ENCODE peak calls at places on chromosomes 7 and 10, in six cellular contexts. M is tibial artery, Q is nephron progenitor cell, S is body of pancreas, C is heart right ventricle, E is sigmoid colon. F is an unnamed sample.
A peak's percentile ranks its signal among the peaks of the same experiment; 100 is the strongest.

GRCh38 chr10:127649642-127650041 is 87.3 kb upstream of the FOXI2 start:
- DNase-seq in C (no peak), E (no peak), M (no peak), S (no peak), Q (peak; percentile 27), F (no peak)

GRCh38 chr7:70693300-70693689 is 438.6 kb upstream of the GALNT17 start:
- DNase-seq in C (no peak), S (peak; percentile 10), Q (no peak), E (no peak), M (peak; percentile 37), F (no peak)

GRCh38 chr10:58385784-58386112 is 538 bp downstream of the TFAM start:
- DNase-seq in Q (peak; percentile 62), E (no peak), S (peak; percentile 6), M (peak; percentile 23), C (peak; percentile 13), F (peak; percentile 63)

GRCh38 chr7:50612704-50613103 is 47.5 kb upstream of the DDC start:
- DNase-seq in C (no peak), Q (no peak), E (no peak), S (no peak), M (no peak), F (no peak)

GRCh38 chr7:148334959-148335577 is 255.5 kb upstream of the C7orf33 start:
- DNase-seq in Q (no peak), E (no peak), M (no peak), C (no peak), S (peak; percentile 4), F (no peak)

GRCh38 chr7:31370610-31371009 is 30.1 kb upstream of the NEUROD6 start:
- DNase-seq in S (no peak), M (no peak), Q (no peak), C (no peak), E (no peak), F (no peak)

GRCh38 chr10:27713906-27714305 is 31.7 kb downstream of the MKX start:
- DNase-seq in Q (no peak), M (no peak), E (no peak), S (no peak), C (no peak), F (peak; percentile 78)

GRCh38 chr10:15856328-15857000 is 3.8 kb downstream of the MINDY3 start:
- DNase-seq in S (no peak), Q (no peak), M (no peak), C (no peak), E (no peak), F (no peak)

GRCh38 chr7:32941996-32942782 is 15.1 kb upstream of the FKBP9 start:
- DNase-seq in C (peak; percentile 72), E (peak; percentile 84), M (peak; percentile 65), Q (peak; percentile 55), S (peak; percentile 66), F (peak; percentile 84)

GRCh38 chr10:110169586-110169985 is 37.8 kb upstream of the MXI1 start:
- DNase-seq in E (no peak), C (no peak), M (no peak), S (no peak), Q (no peak), F (no peak)

GRCh38 chr7:144057954-144058353 is 9.2 kb downstream of the OR2A5 start:
- DNase-seq in Q (no peak), C (no peak), M (no peak), S (no peak), E (no peak), F (no peak)

GRCh38 chr7:4189151-4189570 is 492.9 kb upstream of the FOXK1 start:
- DNase-seq in M (peak; percentile 75), E (peak; percentile 97), Q (peak; percentile 53), S (peak; percentile 95), C (peak; percentile 83), F (peak; percentile 22)

GRCh38 chr10:11331706-11332105 is 279.7 kb downstream of the USP6NL start:
- DNase-seq in C (no peak), S (no peak), Q (no peak), M (no peak), E (no peak), F (no peak)

GRCh38 chr10:3350790-3351364 is 178.3 kb upstream of the PITRM1 start:
- DNase-seq in Q (no peak), M (no peak), C (no peak), E (no peak), S (no peak), F (no peak)

GRCh38 chr7:155984609-155985405 is 172.5 kb upstream of the SHH start:
- DNase-seq in E (peak; percentile 36), S (no peak), M (no peak), C (no peak), Q (no peak), F (no peak)

GRCh38 chr10:103700436-103700715 is 155.0 kb downstream of the SH3PXD2A start:
- DNase-seq in E (no peak), Q (no peak), S (no peak), C (no peak), M (no peak), F (no peak)

GRCh38 chr10:69558559-69558958 is 14.7 kb downstream of the NEUROG3 start:
- DNase-seq in M (no peak), C (no peak), E (no peak), S (no peak), Q (no peak), F (no peak)

DNA sequence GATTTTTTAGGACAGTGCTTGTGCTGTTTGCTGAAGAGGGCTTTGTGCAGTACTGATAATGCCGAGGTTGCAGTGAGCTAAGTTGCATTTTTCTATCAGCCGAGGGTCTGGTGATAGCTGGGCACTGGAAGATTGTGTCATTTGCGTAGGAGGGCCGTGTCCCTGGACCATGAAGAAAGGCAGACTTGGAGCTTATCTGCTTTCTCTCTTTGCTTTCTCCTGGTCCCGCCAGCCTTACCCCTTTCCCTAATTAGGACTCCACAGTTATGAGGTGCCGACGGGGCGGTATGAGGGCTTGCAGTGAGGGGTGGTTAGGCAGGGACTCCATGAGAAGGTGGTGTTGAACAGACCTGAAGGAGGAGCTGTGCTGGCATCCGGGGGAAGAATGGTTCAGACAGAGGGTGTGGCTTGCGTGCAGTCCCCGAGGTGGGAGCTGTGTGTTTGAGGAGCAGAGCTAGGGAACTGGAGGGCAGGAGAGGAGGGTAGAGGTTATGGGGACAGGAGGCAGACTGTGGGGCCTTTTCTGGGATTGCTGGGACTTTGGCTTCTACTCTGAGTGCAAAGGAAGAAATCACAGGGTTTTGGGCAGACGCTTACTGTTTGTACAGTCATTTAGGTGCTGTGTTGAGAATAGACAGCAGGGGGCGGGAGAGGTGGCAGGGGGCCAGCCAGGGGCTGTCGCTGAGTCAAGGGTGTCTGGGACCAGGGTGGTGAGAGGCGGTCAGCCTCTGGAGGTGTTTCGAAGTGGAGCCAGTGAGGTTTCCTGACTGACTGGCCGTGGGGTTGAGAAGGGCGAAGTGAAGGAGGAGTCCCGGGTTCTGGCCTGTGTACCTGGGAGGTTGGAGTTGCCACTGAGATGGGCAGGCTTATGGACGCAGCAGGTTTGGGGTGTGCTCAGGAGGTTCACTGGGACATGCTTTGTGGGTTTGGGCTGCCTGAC is 43.4 kb downstream of the PRF1 start:
- DNase-seq in Q (peak; percentile 59), E (peak; percentile 76), M (no peak), S (peak; percentile 52), C (peak; percentile 75), F (peak; percentile 74)
- TF ChIP-seq CTCF in Q (peak; percentile 53), E (peak; percentile 44), M (peak; percentile 45), S (peak; percentile 52), C (peak; percentile 69), F (peak; percentile 34)

GRCh38 chr7:20159226-20159747 is 57.9 kb downstream of the MACC1 start:
- DNase-seq in E (no peak), S (no peak), M (no peak), C (no peak), Q (no peak), F (no peak)

GRCh38 chr7:20153567-20153966 is 63.6 kb downstream of the MACC1 start:
- DNase-seq in C (no peak), E (no peak), Q (no peak), S (no peak), M (no peak), F (no peak)

GRCh38 chr7:20153999-20154398 is 63.2 kb downstream of the MACC1 start:
- DNase-seq in M (no peak), C (no peak), Q (no peak), E (no peak), S (no peak), F (no peak)

GRCh38 chr7:20157456-20157855 is 59.7 kb downstream of the MACC1 start:
- DNase-seq in S (no peak), M (no peak), Q (no peak), E (no peak), C (no peak), F (no peak)

DNA sequence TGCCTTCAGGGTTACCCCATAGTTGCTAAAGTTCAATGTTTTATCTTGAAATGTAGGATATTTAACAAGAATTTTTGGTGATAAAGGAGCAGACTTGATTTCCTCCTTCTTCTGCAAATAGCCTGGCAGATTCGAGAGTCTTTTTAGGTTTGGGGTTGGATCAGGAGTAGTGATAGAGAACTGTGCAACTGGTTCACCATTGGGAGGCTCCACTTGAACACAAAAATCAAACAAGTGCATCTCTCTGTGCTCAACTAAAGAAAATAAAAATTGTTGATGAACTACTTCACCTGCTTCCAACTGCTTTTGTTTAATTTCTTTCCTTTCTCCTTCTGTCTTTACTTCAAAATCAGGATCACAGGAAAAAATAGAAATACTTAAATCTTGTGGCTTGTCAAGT is 58.5 kb downstream of the MACC1 start:
- DNase-seq in M (no peak), S (peak; percentile 19), C (no peak), Q (no peak), E (no peak), F (no peak)
- TF ChIP-seq CTCF in M (peak; percentile 17), S (peak; percentile 46), C (peak; percentile 62), Q (no peak), E (no peak), F (no peak)

DNA sequence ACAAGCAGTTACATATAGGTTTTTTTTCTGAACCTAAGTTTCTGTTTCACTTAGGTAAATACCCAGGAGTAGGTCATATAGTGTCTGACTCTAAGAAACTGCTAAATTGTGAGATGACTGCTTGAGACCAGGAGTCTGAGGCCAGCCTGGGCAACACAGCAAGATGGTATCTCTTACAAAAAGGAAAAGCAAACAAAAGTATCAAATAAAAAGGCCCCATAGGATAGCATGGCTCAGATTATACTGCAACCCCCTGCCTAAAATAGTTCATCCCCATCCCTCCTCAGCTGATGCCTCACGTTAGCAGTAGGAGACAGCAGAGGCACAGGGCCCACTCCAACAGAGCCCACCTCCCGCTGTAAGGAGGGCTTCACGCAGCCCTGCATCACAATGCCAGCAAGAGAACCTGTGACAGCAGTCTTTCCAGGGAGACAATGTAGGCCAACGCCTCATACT is 90.3 kb downstream of the SRPK2 start:
- DNase-seq in S (no peak), Q (no peak), C (no peak), M (no peak), E (no peak), F (no peak)
- TF ChIP-seq CTCF in S (no peak), Q (no peak), C (no peak), M (no peak), E (no peak), F (no peak)

DNA sequence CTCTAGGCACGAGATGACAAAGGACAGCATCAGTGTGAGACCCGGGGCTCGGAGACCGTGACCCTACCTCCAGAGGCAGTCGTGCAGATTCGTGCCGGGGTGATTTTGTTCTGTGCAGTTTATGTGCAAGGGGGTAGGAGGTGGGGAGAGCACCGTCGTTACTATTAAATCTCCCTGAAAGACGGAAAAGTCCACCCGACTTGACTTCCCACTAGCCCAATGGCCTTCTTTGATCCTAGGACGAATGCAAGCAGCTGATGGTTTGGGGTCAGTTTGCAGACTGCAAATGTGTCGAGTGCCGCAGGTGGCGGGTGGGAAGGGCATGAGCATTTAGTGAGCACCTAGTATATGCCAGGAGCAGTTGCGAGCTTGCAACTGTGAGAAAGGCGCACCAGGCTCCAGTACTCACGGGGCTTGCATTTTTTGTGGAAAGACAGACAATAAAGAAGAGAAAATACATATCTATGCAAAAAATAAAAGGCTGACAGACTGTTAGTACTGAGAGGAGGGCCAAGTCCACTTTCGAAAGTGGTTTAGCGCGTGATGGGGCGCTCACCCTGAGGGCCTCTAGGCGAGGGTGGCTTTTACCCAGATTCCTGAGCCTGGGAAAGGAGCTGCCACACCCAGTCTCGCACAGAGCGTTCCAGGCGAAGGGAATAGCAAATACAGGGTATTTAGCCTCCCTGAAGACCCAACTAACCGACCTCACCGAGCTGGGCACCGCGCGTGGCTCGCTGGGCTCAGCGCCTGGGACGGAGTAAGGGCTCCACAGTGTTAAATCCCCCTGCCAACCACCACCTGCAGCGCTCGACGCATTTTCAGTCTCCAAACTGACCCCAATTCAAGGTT is 941 bp upstream of the OSBPL3 start:
- DNase-seq in E (peak; percentile 67), M (peak; percentile 36), Q (peak; percentile 8), C (peak; percentile 18), S (peak; percentile 25), F (no peak)
- TF ChIP-seq CTCF in E (no peak), M (no peak), Q (no peak), C (no peak), S (no peak), F (no peak)